ENCODE peak calls at places on chromosomes 3 and 15, in five cellular contexts. B, L, E, X and Q are unnamed samples. For H3K4me1, the result is how much of the 10 kb centered on the place peaks cover.

GRCh38 chr3:40800343-40800742 is 275.6 kb downstream of the ZNF621 start:
- DNase-seq in L (peak), X (no peak), B (peak), E (no peak), Q (no peak)

GRCh38 chr3:187006884-187007630 is 76.7 kb downstream of the ST6GAL1 start:
- DNase-seq in E (no peak), L (no peak), X (no peak), B (peak), Q (no peak)

GRCh38 chr15:49734831-49735508 is 114.1 kb downstream of the DTWD1 start:
- DNase-seq in L (no peak), B (no peak), E (no peak), X (no peak), Q (no peak)

GRCh38 chr3:60217156-60217911 is 1033.9 kb downstream of the FHIT start:
- DNase-seq in B (peak), E (no peak), L (no peak), X (no peak), Q (no peak)

GRCh38 chr3:39180183-39180545 is 12.2 kb downstream of the XIRP1 start:
- DNase-seq in B (no peak), X (no peak), E (no peak), L (no peak), Q (no peak)

GRCh38 chr3:97914390-97914789 is 57.8 kb downstream of the RIOX2 start:
- DNase-seq in L (no peak), E (no peak), X (no peak), B (peak), Q (no peak)

GRCh38 chr3:188104050-188104449 is 49.9 kb upstream of the LPP start:
- DNase-seq in B (peak), L (no peak), X (no peak), E (no peak), Q (no peak)

GRCh38 chr3:144590854-144591253 is 619.2 kb downstream of the DIPK2A start:
- DNase-seq in X (no peak), L (no peak), B (peak), E (no peak), Q (no peak)

GRCh38 chr15:23857028-23857641 is 170.0 kb upstream of the NDN start:
- DNase-seq in X (no peak), B (peak), L (peak), E (no peak), Q (no peak)

GRCh38 chr3:175983369-175983768 is 1124.2 kb downstream of the NAALADL2 start:
- DNase-seq in L (no peak), B (peak), X (no peak), E (no peak), Q (no peak)

GRCh38 chr15:63502843-63503738 is 1.3 kb upstream of the USP3 start:
- DNase-seq in E (peak), B (peak), L (peak), X (peak), Q (peak)

GRCh38 chr15:75620776-75621536 is 4.6 kb downstream of the SNUPN start:
- DNase-seq in B (peak), L (peak), E (peak), X (no peak), Q (peak)

GRCh38 chr3:49461443-49462171 is 8.5 kb upstream of the DAG1 start:
- DNase-seq in E (no peak), B (peak), L (no peak), X (no peak), Q (no peak)

GRCh38 chr3:155876537-155876936 is 6.1 kb downstream of the GMPS start:
- DNase-seq in L (no peak), E (no peak), X (no peak), B (no peak), Q (no peak)

DNA sequence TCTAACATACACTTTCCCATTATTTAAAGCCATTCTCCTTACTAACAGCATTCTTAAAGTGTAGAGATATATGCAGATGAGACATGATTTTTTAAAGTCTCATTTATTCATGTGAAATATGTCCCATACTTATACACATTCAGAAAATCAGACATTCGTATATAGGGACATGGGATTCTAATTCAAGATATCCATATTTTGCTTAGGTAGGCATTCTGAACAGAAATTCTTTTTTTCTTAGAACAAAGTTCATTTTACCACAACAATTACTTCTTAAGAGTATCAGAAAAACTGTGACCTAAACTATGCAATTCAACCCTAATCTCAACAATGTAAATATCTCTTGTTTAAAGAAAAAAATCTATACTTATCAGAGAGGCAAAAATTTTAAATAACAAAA is 16.2 kb downstream of the DCUN1D1 start:
- DNase-seq in B (no peak), X (no peak), E (no peak), L (no peak), Q (no peak)
- H3K4me1 ChIP-seq in B (under half), X (under half), E (under half), L (half or more), Q (under half)

GRCh38 chr15:58469432-58470353 is 37.9 kb downstream of the LIPC start:
- DNase-seq in B (peak), E (no peak), X (no peak), L (no peak), Q (peak)
- H3K4me1 ChIP-seq in B (under half), E (under half), X (under half), L (under half), Q (under half)

GRCh38 chr15:66399276-66399675 is 12.6 kb downstream of the MAP2K1 start:
- DNase-seq in E (no peak), X (no peak), L (no peak), B (no peak), Q (no peak)
- H3K4me1 ChIP-seq in E (under half), X (under half), L (under half), B (under half), Q (under half)

GRCh38 chr3:36317915-36318314 is 62.4 kb upstream of the STAC start:
- DNase-seq in X (no peak), E (no peak), L (no peak), B (no peak), Q (no peak)
- H3K4me1 ChIP-seq in X (under half), E (under half), L (under half), B (under half), Q (under half)

GRCh38 chr15:94968133-94968532 is 736.8 kb downstream of the MCTP2 start:
- DNase-seq in L (no peak), X (no peak), B (no peak), E (no peak), Q (no peak)

GRCh38 chr15:94965593-94965992 is 734.2 kb downstream of the MCTP2 start:
- DNase-seq in X (no peak), L (no peak), B (no peak), E (no peak), Q (no peak)

GRCh38 chr15:94963953-94964352 is 732.6 kb downstream of the MCTP2 start:
- DNase-seq in X (no peak), B (no peak), L (no peak), E (no peak), Q (no peak)
- H3K4me1 ChIP-seq in X (under half), B (under half), L (under half), E (under half), Q (under half)

GRCh38 chr15:74405823-74406222 is 27.9 kb downstream of the SEMA7A start:
- DNase-seq in B (no peak), L (no peak), E (no peak), X (no peak), Q (no peak)
- H3K4me1 ChIP-seq in B (under half), L (under half), E (under half), X (under half), Q (under half)

GRCh38 chr3:124787490-124788195 is 57.4 kb downstream of the UMPS start:
- DNase-seq in B (peak), X (no peak), L (no peak), E (no peak), Q (no peak)
- H3K4me1 ChIP-seq in B (under half), X (under half), L (under half), E (under half), Q (under half)

GRCh38 chr3:189502676-189503257 is 128.4 kb upstream of the TP63 start:
- DNase-seq in B (no peak), L (no peak), E (no peak), X (no peak), Q (no peak)

GRCh38 chr3:189500299-189500698 is 130.9 kb upstream of the TP63 start:
- DNase-seq in E (no peak), B (no peak), L (no peak), X (no peak), Q (no peak)

GRCh38 chr3:189502256-189502655 is 128.9 kb upstream of the TP63 start:
- DNase-seq in B (no peak), L (no peak), X (no peak), E (no peak), Q (no peak)

GRCh38 chr3:189498995-189499704 is 132.0 kb upstream of the TP63 start:
- DNase-seq in X (no peak), E (no peak), B (no peak), L (no peak), Q (no peak)

GRCh38 chr3:189500798-189501495 is 130.2 kb upstream of the TP63 start:
- DNase-seq in X (no peak), B (no peak), E (no peak), L (no peak), Q (no peak)
- H3K4me1 ChIP-seq in X (under half), B (under half), E (under half), L (under half), Q (under half)

GRCh38 chr3:111700054-111700453 is 104.9 kb upstream of the ZBED2 start:
- DNase-seq in X (no peak), L (no peak), B (no peak), E (no peak), Q (no peak)
- H3K4me1 ChIP-seq in X (under half), L (under half), B (under half), E (under half), Q (under half)

DNA sequence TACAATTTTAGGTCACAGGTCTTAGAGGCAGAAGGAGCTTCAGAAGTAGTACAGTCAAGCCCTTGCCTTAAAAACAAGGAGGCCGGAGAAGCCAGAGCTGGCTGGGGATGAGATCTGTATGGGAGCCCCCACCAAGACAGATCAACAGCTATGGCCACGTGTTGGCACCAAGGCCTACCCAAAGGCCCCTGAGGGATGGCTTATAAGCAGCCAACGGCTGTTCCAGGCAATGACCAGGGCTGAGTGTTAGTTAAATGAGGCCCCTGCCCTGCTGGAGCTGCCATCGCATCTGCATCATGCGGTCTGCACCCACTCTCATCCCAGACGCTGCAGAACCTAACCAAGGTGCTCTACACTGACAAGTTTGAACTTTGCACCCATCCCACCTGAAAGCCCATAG is 43.3 kb downstream of the CCDC12 start:
- DNase-seq in E (no peak), X (peak), B (no peak), L (no peak), Q (peak)
- H3K4me1 ChIP-seq in E (under half), X (under half), B (half or more), L (half or more), Q (half or more)